ENCODE peak calls at places on chromosome 9, in seven cellular contexts. Z is HTR-8/SVneo; D is ecto neural progenitor cell; T is fibroblast of lung; J is fibroblast of mammary gland; V is activated CD4-positive, alpha-beta T cell treated with anti-CD3 and anti-CD28 coated beads, Interleukin-2, amount 50 U/mL, for 1 hour; M is activated gamma-delta T cell treated with Interleukin-2 at 50 U/mL for 16 hours. I is an unnamed sample.

GRCh38 chr9:530681-531080 is 310.8 kb upstream of the DMRT1 start:
- DNase-seq in J (peak), Z (no peak), T (no peak), V (no peak), D (no peak), M (no peak), I (no peak)

GRCh38 chr9:134913713-134914500 is 3.8 kb downstream of the FCN1 start:
- DNase-seq in T (no peak), Z (no peak), D (peak), J (no peak), M (no peak), V (no peak), I (peak)

GRCh38 chr9:76891874-76892273 is 14.0 kb downstream of the PRUNE2 start:
- DNase-seq in M (no peak), D (no peak), J (no peak), Z (no peak), T (no peak), V (no peak), I (no peak)

GRCh38 chr9:131366745-131367401 is 27.0 kb upstream of the PRRC2B start:
- DNase-seq in D (no peak), T (peak), J (peak), V (no peak), M (peak), Z (peak), I (no peak)

GRCh38 chr9:136218271-136218670 is 13.3 kb upstream of the LHX3 start:
- DNase-seq in T (no peak), V (no peak), Z (no peak), D (no peak), J (no peak), M (no peak), I (no peak)

GRCh38 chr9:266228-266627 is 51.6 kb downstream of the DOCK8 start:
- DNase-seq in D (no peak), T (no peak), M (no peak), Z (no peak), V (no peak), J (no peak), I (no peak)

GRCh38 chr9:96618209-96619108 is 1.2 kb downstream of the CDC14B start:
- DNase-seq in Z (no peak), V (peak), J (peak), M (no peak), D (peak), T (peak), I (no peak)

GRCh38 chr9:132677976-132678375 is 7.7 kb downstream of the GTF3C4 start:
- DNase-seq in T (no peak), J (no peak), D (no peak), M (no peak), Z (no peak), V (no peak), I (no peak)

GRCh38 chr9:89975586-89975985 is 370.8 kb downstream of the GADD45G start:
- DNase-seq in D (no peak), V (no peak), M (no peak), T (no peak), J (no peak), Z (no peak), I (no peak)

GRCh38 chr9:135684691-135685090 is 14.6 kb downstream of the SOHLH1 start:
- DNase-seq in T (no peak), Z (no peak), J (no peak), M (no peak), V (no peak), D (no peak), I (no peak)

GRCh38 chr9:109349431-109349846 is 28.6 kb upstream of the EPB41L4B start:
- DNase-seq in Z (peak), V (no peak), M (no peak), J (peak), T (peak), D (no peak), I (no peak)

GRCh38 chr9:95102572-95102971 is 214.9 kb downstream of the FANCC start:
- DNase-seq in T (no peak), Z (no peak), V (no peak), D (no peak), J (no peak), M (no peak), I (no peak)

GRCh38 chr9:79652598-79652997 is 80.8 kb downstream of the TLE4 start:
- DNase-seq in T (no peak), V (no peak), M (no peak), D (no peak), Z (peak), J (no peak), I (no peak)

GRCh38 chr9:129322022-129322621 is 144.1 kb upstream of the IER5L start:
- DNase-seq in V (no peak), T (no peak), Z (no peak), J (no peak), M (no peak), D (no peak), I (peak)

GRCh38 chr9:21591221-21592062 is 109.3 kb upstream of the IFNE start:
- DNase-seq in Z (peak), D (no peak), T (peak), V (peak), J (peak), M (peak), I (no peak)

GRCh38 chr9:127336708-127337352 is 60.1 kb upstream of the SLC2A8 start:
- DNase-seq in J (peak), D (no peak), M (no peak), V (no peak), Z (peak), T (peak), I (peak)

GRCh38 chr9:89714316-89714715 is 109.5 kb downstream of the GADD45G start:
- DNase-seq in D (no peak), T (peak), M (no peak), J (peak), V (no peak), Z (no peak), I (no peak)

GRCh38 chr9:124894741-124895170 is 32.8 kb downstream of the ARPC5L start:
- DNase-seq in Z (peak), J (peak), T (peak), V (peak), M (peak), D (no peak), I (no peak)

GRCh38 chr9:87711857-87712800 is 13.8 kb upstream of the CTSL start:
- DNase-seq in D (no peak), V (no peak), M (no peak), J (peak), T (peak), Z (no peak), I (no peak)

GRCh38 chr9:38401994-38402393 is 9.5 kb downstream of the ALDH1B1 start:
- DNase-seq in M (no peak), V (no peak), J (no peak), D (no peak), T (no peak), Z (no peak), I (no peak)

GRCh38 chr9:135379540-135380267 is 99.9 kb upstream of the PPP1R26 start:
- DNase-seq in Z (no peak), T (no peak), M (no peak), D (no peak), J (peak), V (no peak), I (no peak)

GRCh38 chr9:121558423-121558950 is 58.8 kb upstream of the GGTA1 start:
- DNase-seq in M (no peak), Z (no peak), D (no peak), T (no peak), V (no peak), J (no peak), I (no peak)